ENCODE peak calls at places on chromosomes 6 and 20, in four cellular contexts. R, X, Q and I are unnamed samples.

GRCh38 chr20:17875106-17875980 is 93.3 kb downstream of the SNX5 start:
- DNase-seq in X (peak), R (peak), Q (peak), I (no peak)

GRCh38 chr20:62046431-62046830 is 19.2 kb downstream of the TAF4 start:
- DNase-seq in Q (no peak), X (no peak), R (no peak), I (no peak)

GRCh38 chr20:36093804-36094145 is 60.8 kb upstream of the EPB41L1 start:
- DNase-seq in X (no peak), Q (no peak), R (no peak), I (no peak)

GRCh38 chr6:6494677-6495076 is 93.8 kb upstream of the LY86 start:
- DNase-seq in X (no peak), R (peak), Q (no peak), I (peak)

GRCh38 chr6:119344306-119344705 is 5.3 kb downstream of the MAN1A1 start:
- DNase-seq in R (no peak), X (no peak), Q (no peak), I (no peak)

GRCh38 chr6:127148511-127148910 is 30.0 kb downstream of the RSPO3 start:
- DNase-seq in Q (no peak), X (no peak), R (no peak), I (no peak)

GRCh38 chr20:61459705-61460104 is 207.6 kb downstream of the CDH4 start:
- DNase-seq in Q (no peak), X (no peak), R (no peak), I (no peak)

GRCh38 chr20:48204499-48204898 is 419.2 kb upstream of the SULF2 start:
- DNase-seq in X (no peak), Q (no peak), R (no peak), I (no peak)

GRCh38 chr6:166619912-166620311 is 7.1 kb downstream of the RPS6KA2 start:
- DNase-seq in R (no peak), X (no peak), Q (peak), I (no peak)

GRCh38 chr20:12982098-12982497 is 26.7 kb upstream of the SPTLC3 start:
- DNase-seq in R (no peak), X (no peak), Q (no peak), I (no peak)

GRCh38 chr20:52621401-52621800 is 350.8 kb upstream of the TSHZ2 start:
- DNase-seq in Q (no peak), X (no peak), R (no peak), I (no peak)
- TF ChIP-seq POLR2A in Q (no peak), X (no peak), R (no peak), I (no peak)

GRCh38 chr6:81979329-81979728 is 226.8 kb upstream of the TENT5A start:
- DNase-seq in Q (no peak), X (no peak), R (no peak), I (no peak)

GRCh38 chr6:81985191-81985590 is 232.7 kb upstream of the TENT5A start:
- DNase-seq in X (no peak), Q (no peak), R (no peak), I (no peak)

GRCh38 chr6:81979767-81980166 is 227.3 kb upstream of the TENT5A start:
- DNase-seq in R (no peak), X (no peak), Q (no peak), I (no peak)

GRCh38 chr6:81984599-81984998 is 232.1 kb upstream of the TENT5A start:
- DNase-seq in R (no peak), X (no peak), Q (no peak), I (no peak)

DNA sequence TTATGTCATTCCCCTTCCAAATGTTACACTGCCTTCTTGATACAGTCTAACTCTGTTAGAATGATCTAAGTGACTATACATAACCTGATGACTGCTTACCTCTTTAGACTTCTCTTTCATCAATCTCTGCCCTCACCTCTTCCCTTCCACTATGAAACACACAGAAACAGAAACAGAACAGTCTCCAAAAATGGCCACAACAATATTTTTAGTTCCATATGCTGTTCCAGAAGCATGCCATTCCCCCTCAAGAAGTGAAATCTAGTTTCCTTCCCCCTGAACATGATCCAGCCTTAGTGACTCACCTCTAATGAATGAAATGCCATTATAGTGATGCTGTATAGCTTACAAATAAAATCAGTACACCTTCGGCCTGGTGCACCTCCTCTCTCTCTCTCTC is 229.3 kb upstream of the TENT5A start:
- DNase-seq in X (no peak), Q (no peak), R (no peak), I (no peak)
- H3K4me3 ChIP-seq in X (no peak), Q (no peak), R (no peak), I (no peak)

DNA sequence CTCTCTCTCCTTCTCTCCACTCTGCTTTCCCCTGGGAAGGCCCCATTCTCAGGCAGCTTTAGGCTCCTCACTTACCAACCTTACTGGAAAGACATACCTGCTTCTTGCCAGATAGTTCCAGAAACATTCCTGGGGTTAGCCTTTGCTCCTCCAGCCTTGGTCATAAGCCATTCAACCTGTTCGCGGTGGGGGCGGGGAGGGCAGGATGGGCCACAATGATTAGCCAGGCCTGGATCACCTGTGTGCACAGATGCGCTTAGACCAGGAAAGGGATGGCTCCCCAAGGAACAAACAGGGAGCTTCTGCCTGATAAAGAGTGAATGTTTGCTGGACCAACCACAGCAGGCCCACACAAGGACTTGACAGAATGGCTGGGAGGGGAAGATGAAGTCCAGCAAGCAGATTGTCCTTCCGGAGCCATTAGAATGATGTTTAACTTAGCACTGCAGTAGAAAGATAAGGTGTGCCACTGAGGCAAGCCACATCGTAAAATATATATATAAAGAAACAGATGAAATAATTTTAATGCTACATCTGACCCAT is 57.7 kb upstream of the CDKAL1 start:
- DNase-seq in R (no peak), Q (no peak), X (no peak), I (no peak)
- TF ChIP-seq CTCF in R (no peak), Q (no peak), X (no peak), I (no peak)

DNA sequence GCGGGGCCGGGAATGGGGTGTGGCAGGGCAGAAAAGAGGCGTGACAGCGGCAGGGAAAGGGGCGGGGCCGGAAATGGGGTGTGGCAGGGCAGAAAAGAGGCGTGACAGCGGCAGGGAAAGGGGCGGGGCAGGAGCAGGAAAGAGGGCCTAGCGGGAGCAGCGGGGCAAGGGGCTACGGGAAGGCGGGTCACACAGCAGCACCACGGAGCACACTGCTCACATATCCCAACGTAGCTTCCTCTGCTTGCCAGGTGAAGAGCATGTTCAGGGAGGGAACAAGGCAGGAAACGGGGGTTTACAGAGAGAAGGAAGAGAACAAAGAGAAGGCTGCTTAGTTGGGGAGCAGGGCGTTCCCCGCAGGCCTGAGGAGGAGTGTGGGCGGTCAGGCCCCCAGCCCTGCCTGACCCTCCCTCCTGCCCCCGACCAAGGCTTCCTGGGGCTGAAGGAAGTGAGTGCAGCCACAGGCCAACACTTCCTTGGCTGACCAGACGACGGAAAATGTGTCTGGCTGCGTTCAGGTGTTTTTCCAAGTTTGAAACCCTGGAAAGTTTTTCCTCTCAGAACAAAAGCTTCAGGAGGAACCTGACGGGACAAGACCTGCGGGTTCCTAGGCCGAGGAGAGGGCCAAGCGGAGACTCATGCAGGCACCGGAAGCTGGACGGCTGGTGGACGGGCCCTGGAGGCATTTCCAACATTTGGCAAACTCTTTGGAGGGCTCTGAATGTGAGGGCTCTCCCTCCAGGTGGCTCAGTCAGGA is 13.8 kb downstream of the UCKL1 start:
- DNase-seq in X (no peak), Q (peak), R (peak), I (peak)
- TF ChIP-seq POLR2A in X (no peak), Q (no peak), R (no peak), I (no peak)